ENCODE peak calls at places on chromosomes 5 and 9, in four cellular contexts. One of them, this sample, is unnamed.

GRCh38 chr5:79236364-79236969 is 536 bp downstream of the JMY start:
- DNase-seq in kidney tubule cell: peak; percentile 58
- DNase-seq in germinal center: peak; percentile 44
- DNase-seq in posterior vena cava: no peak
- DNase-seq in this sample: peak; percentile 48

GRCh38 chr9:95880011-95880690 is 4.7 kb downstream of the ERCC6L2 start:
- DNase-seq in germinal center: no peak
- DNase-seq in kidney tubule cell: peak; percentile 16
- DNase-seq in posterior vena cava: no peak
- DNase-seq in this sample: no peak

GRCh38 chr5:139246394-139246793 is 47.1 kb upstream of the MATR3 start:
- DNase-seq in germinal center: no peak
- DNase-seq in posterior vena cava: no peak
- DNase-seq in kidney tubule cell: peak; percentile 46
- DNase-seq in this sample: no peak

GRCh38 chr5:155631116-155631515 is 617.6 kb downstream of the KIF4B start:
- DNase-seq in germinal center: no peak
- DNase-seq in posterior vena cava: no peak
- DNase-seq in kidney tubule cell: peak; percentile 89
- DNase-seq in this sample: no peak

GRCh38 chr5:33310471-33310870 is 130.3 kb upstream of the TARS1 start:
- DNase-seq in kidney tubule cell: peak; percentile 81
- DNase-seq in posterior vena cava: no peak
- DNase-seq in germinal center: no peak
- DNase-seq in this sample: no peak

GRCh38 chr5:171323806-171324632 is 15.0 kb downstream of the TLX3 start:
- DNase-seq in kidney tubule cell: no peak
- DNase-seq in posterior vena cava: no peak
- DNase-seq in germinal center: no peak
- DNase-seq in this sample: no peak

GRCh38 chr5:87048156-87048555 is 219.5 kb upstream of the RASA1 start:
- DNase-seq in kidney tubule cell: peak; percentile 22
- DNase-seq in germinal center: no peak
- DNase-seq in posterior vena cava: no peak
- DNase-seq in this sample: no peak

GRCh38 chr9:127974769-127975261 is 6.0 kb downstream of the EEIG1 start:
- DNase-seq in germinal center: no peak
- DNase-seq in posterior vena cava: no peak
- DNase-seq in kidney tubule cell: no peak
- DNase-seq in this sample: no peak

GRCh38 chr5:60916646-60917045 is 28.2 kb downstream of the ERCC8 start:
- DNase-seq in kidney tubule cell: no peak
- DNase-seq in germinal center: no peak
- DNase-seq in posterior vena cava: no peak
- DNase-seq in this sample: no peak

GRCh38 chr9:106700676-106701075 is 162.3 kb upstream of the ZNF462 start:
- DNase-seq in posterior vena cava: no peak
- DNase-seq in germinal center: no peak
- DNase-seq in kidney tubule cell: peak; percentile 32
- DNase-seq in this sample: no peak

GRCh38 chr5:83925952-83926351 is 205.3 kb upstream of the HAPLN1 start:
- DNase-seq in kidney tubule cell: peak; percentile 6
- DNase-seq in germinal center: no peak
- DNase-seq in posterior vena cava: no peak
- DNase-seq in this sample: no peak

GRCh38 chr5:175867587-175868347 is 3.6 kb upstream of the CPLX2 start:
- DNase-seq in kidney tubule cell: peak; percentile 6
- DNase-seq in posterior vena cava: peak; percentile 62
- DNase-seq in germinal center: peak; percentile 15
- DNase-seq in this sample: no peak

GRCh38 chr9:70589571-70590263 is 175.3 kb upstream of the KLF9 start:
- DNase-seq in germinal center: no peak
- DNase-seq in posterior vena cava: peak; percentile 88
- DNase-seq in kidney tubule cell: no peak
- DNase-seq in this sample: no peak

GRCh38 chr9:3191715-3192114 is 334.1 kb downstream of the RFX3 start:
- DNase-seq in kidney tubule cell: no peak
- DNase-seq in germinal center: no peak
- DNase-seq in posterior vena cava: no peak
- DNase-seq in this sample: no peak

GRCh38 chr9:120891255-120891954 is 14.4 kb upstream of the PHF19 start:
- DNase-seq in kidney tubule cell: no peak
- DNase-seq in posterior vena cava: no peak
- DNase-seq in germinal center: peak; percentile 26
- DNase-seq in this sample: no peak

GRCh38 chr5:32274548-32275420 is 38.0 kb downstream of the MTMR12 start:
- DNase-seq in kidney tubule cell: no peak
- DNase-seq in germinal center: no peak
- DNase-seq in posterior vena cava: no peak
- DNase-seq in this sample: no peak

GRCh38 chr5:94442971-94443370 is 175.4 kb downstream of the KIAA0825 start:
- DNase-seq in germinal center: no peak
- DNase-seq in posterior vena cava: no peak
- DNase-seq in kidney tubule cell: no peak
- DNase-seq in this sample: no peak

GRCh38 chr5:38871211-38871610 is 25.4 kb downstream of the OSMR start:
- DNase-seq in kidney tubule cell: peak; percentile 36
- DNase-seq in posterior vena cava: no peak
- DNase-seq in germinal center: no peak
- DNase-seq in this sample: no peak

GRCh38 chr5:20109326-20109725 is 121.3 kb upstream of the CDH18 start:
- DNase-seq in posterior vena cava: no peak
- DNase-seq in germinal center: no peak
- DNase-seq in kidney tubule cell: no peak
- DNase-seq in this sample: no peak

GRCh38 chr9:121718063-121718462 is 66.6 kb downstream of the DAB2IP start:
- DNase-seq in posterior vena cava: no peak
- DNase-seq in germinal center: no peak
- DNase-seq in kidney tubule cell: no peak
- DNase-seq in this sample: no peak

GRCh38 chr9:136885950-136886578 is at the start of gene TRAF2:
- DNase-seq in posterior vena cava: peak; percentile 99
- DNase-seq in kidney tubule cell: peak; percentile 99
- DNase-seq in germinal center: peak; percentile 100
- DNase-seq in this sample: peak; percentile 96

GRCh38 chr9:109504689-109505088 is 6.6 kb upstream of the PTPN3 start:
- DNase-seq in posterior vena cava: no peak
- DNase-seq in germinal center: no peak
- DNase-seq in kidney tubule cell: peak; percentile 13
- DNase-seq in this sample: no peak

GRCh38 chr5:80406980-80407734 is 707 bp upstream of the ZFYVE16 start:
- DNase-seq in kidney tubule cell: peak; percentile 19
- DNase-seq in germinal center: no peak
- DNase-seq in posterior vena cava: peak; percentile 75
- DNase-seq in this sample: no peak

GRCh38 chr9:38134578-38134977 is 65.6 kb upstream of the SHB start:
- DNase-seq in kidney tubule cell: no peak
- DNase-seq in germinal center: no peak
- DNase-seq in posterior vena cava: no peak
- DNase-seq in this sample: no peak

GRCh38 chr9:134146774-134147493 is 11.1 kb downstream of the WDR5 start:
- DNase-seq in kidney tubule cell: no peak
- DNase-seq in germinal center: no peak
- DNase-seq in posterior vena cava: no peak
- DNase-seq in this sample: no peak

GRCh38 chr9:135591491-135592330 is 30.2 kb downstream of the PAEP start:
- DNase-seq in germinal center: no peak
- DNase-seq in posterior vena cava: peak; percentile 64
- DNase-seq in kidney tubule cell: no peak
- DNase-seq in this sample: no peak

GRCh38 chr5:180172447-180173197 is 36.4 kb downstream of the RASGEF1C start:
- DNase-seq in kidney tubule cell: no peak
- DNase-seq in germinal center: no peak
- DNase-seq in posterior vena cava: no peak
- DNase-seq in this sample: no peak

GRCh38 chr9:116355153-116355827 is 201.7 kb downstream of the PAPPA start:
- DNase-seq in posterior vena cava: no peak
- DNase-seq in kidney tubule cell: peak; percentile 21
- DNase-seq in germinal center: no peak
- DNase-seq in this sample: no peak

GRCh38 chr5:113047234-113047633 is 70.6 kb downstream of the DCP2 start:
- DNase-seq in posterior vena cava: no peak
- DNase-seq in kidney tubule cell: peak; percentile 90
- DNase-seq in germinal center: no peak
- DNase-seq in this sample: no peak

GRCh38 chr5:53211799-53212198 is 102.2 kb upstream of the MOCS2 start:
- DNase-seq in germinal center: no peak
- DNase-seq in posterior vena cava: no peak
- DNase-seq in kidney tubule cell: peak; percentile 92
- DNase-seq in this sample: peak; percentile 42

GRCh38 chr9:115845648-115846312 is 307.8 kb upstream of the PAPPA start:
- DNase-seq in kidney tubule cell: peak; percentile 60
- DNase-seq in germinal center: no peak
- DNase-seq in posterior vena cava: no peak
- DNase-seq in this sample: peak; percentile 9

GRCh38 chr9:81266086-81266485 is 423.3 kb downstream of the TLE1 start:
- DNase-seq in posterior vena cava: no peak
- DNase-seq in germinal center: no peak
- DNase-seq in kidney tubule cell: no peak
- DNase-seq in this sample: no peak

GRCh38 chr9:131635285-131635684 is 90.0 kb downstream of the PRRT1B start:
- DNase-seq in germinal center: no peak
- DNase-seq in posterior vena cava: peak; percentile 94
- DNase-seq in kidney tubule cell: peak; percentile 95
- DNase-seq in this sample: peak; percentile 60

GRCh38 chr5:149697001-149697400 is 33.1 kb upstream of the PPARGC1B start:
- DNase-seq in posterior vena cava: no peak
- DNase-seq in germinal center: no peak
- DNase-seq in kidney tubule cell: peak; percentile 41
- DNase-seq in this sample: no peak

GRCh38 chr9:115240676-115241075 is 122.7 kb upstream of the TNC start:
- DNase-seq in kidney tubule cell: no peak
- DNase-seq in germinal center: no peak
- DNase-seq in posterior vena cava: no peak
- DNase-seq in this sample: no peak

GRCh38 chr9:13141629-13142028 is 137.9 kb downstream of the MPDZ start:
- DNase-seq in germinal center: no peak
- DNase-seq in kidney tubule cell: no peak
- DNase-seq in posterior vena cava: no peak
- DNase-seq in this sample: no peak

GRCh38 chr9:97307500-97308163 is at the start of gene CCDC180:
- DNase-seq in posterior vena cava: peak; percentile 90
- DNase-seq in germinal center: no peak
- DNase-seq in kidney tubule cell: no peak
- DNase-seq in this sample: no peak

GRCh38 chr5:124951105-124951504 is 204.7 kb upstream of the ZNF608 start:
- DNase-seq in kidney tubule cell: no peak
- DNase-seq in posterior vena cava: no peak
- DNase-seq in germinal center: no peak
- DNase-seq in this sample: no peak

This sample was measured in T1000.